ENCODE peak calls at places on chromosomes 11 and 22, in eight cellular contexts. One of them, this sample, is unnamed.

GRCh38 chr11:130636672-130637463 is 188.4 kb downstream of the ADAMTS15 start:
- DNase-seq in NCI-H2081 treated with DMSO at 0.1 percent for 48 hours: no peak
- DNase-seq in IMR-90: peak
- DNase-seq in central memory CD4-positive, alpha-beta T cell: no peak
- DNase-seq in mucosa of descending colon: no peak
- DNase-seq in NCI-H2227 treated with DMSO at 0.1 percent for 48 hours: no peak
- DNase-seq in tibial nerve: no peak
- DNase-seq in mammary epithelial cell: peak
- DNase-seq in this sample: no peak

GRCh38 chr22:38700271-38700788 is 413 bp downstream of the JOSD1 start:
- DNase-seq in NCI-H2081 treated with DMSO at 0.1 percent for 48 hours: no peak
- DNase-seq in IMR-90: no peak
- DNase-seq in central memory CD4-positive, alpha-beta T cell: no peak
- DNase-seq in mucosa of descending colon: no peak
- DNase-seq in NCI-H2227 treated with DMSO at 0.1 percent for 48 hours: no peak
- DNase-seq in tibial nerve: peak
- DNase-seq in mammary epithelial cell: peak
- DNase-seq in this sample: no peak

GRCh38 chr11:112967082-112967481 is 5.9 kb downstream of the NCAM1 start:
- DNase-seq in NCI-H2081 treated with DMSO at 0.1 percent for 48 hours: no peak
- DNase-seq in IMR-90: no peak
- DNase-seq in central memory CD4-positive, alpha-beta T cell: no peak
- DNase-seq in mucosa of descending colon: no peak
- DNase-seq in NCI-H2227 treated with DMSO at 0.1 percent for 48 hours: no peak
- DNase-seq in tibial nerve: no peak
- DNase-seq in mammary epithelial cell: no peak
- DNase-seq in this sample: no peak

GRCh38 chr11:91248199-91248807 is 976.3 kb upstream of the FAT3 start:
- DNase-seq in NCI-H2081 treated with DMSO at 0.1 percent for 48 hours: no peak
- DNase-seq in IMR-90: peak
- DNase-seq in central memory CD4-positive, alpha-beta T cell: no peak
- DNase-seq in mucosa of descending colon: no peak
- DNase-seq in NCI-H2227 treated with DMSO at 0.1 percent for 48 hours: peak
- DNase-seq in tibial nerve: no peak
- DNase-seq in mammary epithelial cell: peak
- DNase-seq in this sample: no peak

GRCh38 chr11:19777342-19778102 is 64.9 kb downstream of the NAV2 start:
- DNase-seq in NCI-H2081 treated with DMSO at 0.1 percent for 48 hours: no peak
- DNase-seq in IMR-90: peak
- DNase-seq in central memory CD4-positive, alpha-beta T cell: no peak
- DNase-seq in mucosa of descending colon: peak
- DNase-seq in NCI-H2227 treated with DMSO at 0.1 percent for 48 hours: no peak
- DNase-seq in tibial nerve: no peak
- DNase-seq in mammary epithelial cell: peak
- DNase-seq in this sample: no peak

GRCh38 chr11:69831985-69832384 is 12.8 kb upstream of the FGF3 start:
- DNase-seq in NCI-H2081 treated with DMSO at 0.1 percent for 48 hours: no peak
- DNase-seq in IMR-90: no peak
- DNase-seq in central memory CD4-positive, alpha-beta T cell: no peak
- DNase-seq in mucosa of descending colon: no peak
- DNase-seq in NCI-H2227 treated with DMSO at 0.1 percent for 48 hours: no peak
- DNase-seq in tibial nerve: no peak
- DNase-seq in mammary epithelial cell: no peak
- DNase-seq in this sample: peak

GRCh38 chr22:22855617-22856308 is 31.9 kb upstream of the IGLL5 start:
- DNase-seq in NCI-H2081 treated with DMSO at 0.1 percent for 48 hours: no peak
- DNase-seq in IMR-90: no peak
- DNase-seq in central memory CD4-positive, alpha-beta T cell: no peak
- DNase-seq in mucosa of descending colon: no peak
- DNase-seq in NCI-H2227 treated with DMSO at 0.1 percent for 48 hours: no peak
- DNase-seq in tibial nerve: no peak
- DNase-seq in mammary epithelial cell: no peak
- DNase-seq in this sample: no peak

GRCh38 chr11:66082936-66083698 is 13.0 kb downstream of the PACS1 start:
- DNase-seq in NCI-H2081 treated with DMSO at 0.1 percent for 48 hours: no peak
- DNase-seq in IMR-90: no peak
- DNase-seq in central memory CD4-positive, alpha-beta T cell: no peak
- DNase-seq in mucosa of descending colon: no peak
- DNase-seq in NCI-H2227 treated with DMSO at 0.1 percent for 48 hours: peak
- DNase-seq in tibial nerve: no peak
- DNase-seq in mammary epithelial cell: no peak
- DNase-seq in this sample: no peak

GRCh38 chr11:77152846-77153245 is 24.8 kb downstream of the MYO7A start:
- DNase-seq in NCI-H2081 treated with DMSO at 0.1 percent for 48 hours: no peak
- DNase-seq in IMR-90: peak
- DNase-seq in central memory CD4-positive, alpha-beta T cell: no peak
- DNase-seq in mucosa of descending colon: no peak
- DNase-seq in NCI-H2227 treated with DMSO at 0.1 percent for 48 hours: no peak
- DNase-seq in tibial nerve: no peak
- DNase-seq in mammary epithelial cell: no peak
- DNase-seq in this sample: no peak

GRCh38 chr11:123640677-123641494 is 13.5 kb downstream of the SCN3B start:
- DNase-seq in NCI-H2081 treated with DMSO at 0.1 percent for 48 hours: no peak
- DNase-seq in IMR-90: peak
- DNase-seq in central memory CD4-positive, alpha-beta T cell: peak
- DNase-seq in mucosa of descending colon: no peak
- DNase-seq in NCI-H2227 treated with DMSO at 0.1 percent for 48 hours: peak
- DNase-seq in tibial nerve: no peak
- DNase-seq in mammary epithelial cell: peak
- DNase-seq in this sample: peak

GRCh38 chr22:41931701-41932269 is 5.2 kb upstream of the TNFRSF13C start:
- DNase-seq in NCI-H2081 treated with DMSO at 0.1 percent for 48 hours: no peak
- DNase-seq in IMR-90: no peak
- DNase-seq in central memory CD4-positive, alpha-beta T cell: no peak
- DNase-seq in mucosa of descending colon: no peak
- DNase-seq in NCI-H2227 treated with DMSO at 0.1 percent for 48 hours: no peak
- DNase-seq in tibial nerve: no peak
- DNase-seq in mammary epithelial cell: no peak
- DNase-seq in this sample: no peak

GRCh38 chr22:38490915-38491314 is 15.2 kb downstream of the DDX17 start:
- DNase-seq in NCI-H2081 treated with DMSO at 0.1 percent for 48 hours: no peak
- DNase-seq in IMR-90: peak
- DNase-seq in central memory CD4-positive, alpha-beta T cell: no peak
- DNase-seq in mucosa of descending colon: no peak
- DNase-seq in NCI-H2227 treated with DMSO at 0.1 percent for 48 hours: no peak
- DNase-seq in tibial nerve: peak
- DNase-seq in mammary epithelial cell: no peak
- DNase-seq in this sample: no peak

GRCh38 chr11:64206457-64207246 is at the start of gene FERMT3:
- DNase-seq in NCI-H2081 treated with DMSO at 0.1 percent for 48 hours: no peak
- DNase-seq in IMR-90: no peak
- DNase-seq in central memory CD4-positive, alpha-beta T cell: peak
- DNase-seq in mucosa of descending colon: peak
- DNase-seq in NCI-H2227 treated with DMSO at 0.1 percent for 48 hours: no peak
- DNase-seq in tibial nerve: no peak
- DNase-seq in mammary epithelial cell: no peak
- DNase-seq in this sample: no peak

GRCh38 chr11:93895106-93895862 is 44.9 kb upstream of the VSTM5 start:
- DNase-seq in NCI-H2081 treated with DMSO at 0.1 percent for 48 hours: no peak
- DNase-seq in IMR-90: peak
- DNase-seq in central memory CD4-positive, alpha-beta T cell: peak
- DNase-seq in mucosa of descending colon: no peak
- DNase-seq in NCI-H2227 treated with DMSO at 0.1 percent for 48 hours: peak
- DNase-seq in tibial nerve: no peak
- DNase-seq in mammary epithelial cell: peak
- DNase-seq in this sample: no peak

GRCh38 chr22:27990879-27991278 is 71.8 kb upstream of the PITPNB start:
- DNase-seq in NCI-H2081 treated with DMSO at 0.1 percent for 48 hours: no peak
- DNase-seq in IMR-90: peak
- DNase-seq in central memory CD4-positive, alpha-beta T cell: no peak
- DNase-seq in mucosa of descending colon: no peak
- DNase-seq in NCI-H2227 treated with DMSO at 0.1 percent for 48 hours: no peak
- DNase-seq in tibial nerve: peak
- DNase-seq in mammary epithelial cell: no peak
- DNase-seq in this sample: peak

GRCh38 chr11:115521874-115522273 is 17.7 kb upstream of the CADM1 start:
- DNase-seq in NCI-H2081 treated with DMSO at 0.1 percent for 48 hours: no peak
- DNase-seq in IMR-90: no peak
- DNase-seq in central memory CD4-positive, alpha-beta T cell: no peak
- DNase-seq in mucosa of descending colon: no peak
- DNase-seq in NCI-H2227 treated with DMSO at 0.1 percent for 48 hours: no peak
- DNase-seq in tibial nerve: no peak
- DNase-seq in mammary epithelial cell: no peak
- DNase-seq in this sample: no peak

GRCh38 chr22:36940676-36941075 is 27.2 kb downstream of the CSF2RB start:
- DNase-seq in NCI-H2081 treated with DMSO at 0.1 percent for 48 hours: no peak
- DNase-seq in IMR-90: no peak
- DNase-seq in central memory CD4-positive, alpha-beta T cell: no peak
- DNase-seq in mucosa of descending colon: no peak
- DNase-seq in NCI-H2227 treated with DMSO at 0.1 percent for 48 hours: no peak
- DNase-seq in tibial nerve: no peak
- DNase-seq in mammary epithelial cell: no peak
- DNase-seq in this sample: peak

GRCh38 chr11:131666617-131667016 is 296.2 kb downstream of the NTM start:
- DNase-seq in NCI-H2081 treated with DMSO at 0.1 percent for 48 hours: no peak
- DNase-seq in IMR-90: peak
- DNase-seq in central memory CD4-positive, alpha-beta T cell: no peak
- DNase-seq in mucosa of descending colon: no peak
- DNase-seq in NCI-H2227 treated with DMSO at 0.1 percent for 48 hours: no peak
- DNase-seq in tibial nerve: no peak
- DNase-seq in mammary epithelial cell: no peak
- DNase-seq in this sample: no peak

GRCh38 chr22:19875531-19876313 is 21.0 kb upstream of the GNB1L start:
- DNase-seq in NCI-H2081 treated with DMSO at 0.1 percent for 48 hours: no peak
- DNase-seq in IMR-90: no peak
- DNase-seq in central memory CD4-positive, alpha-beta T cell: no peak
- DNase-seq in mucosa of descending colon: peak
- DNase-seq in NCI-H2227 treated with DMSO at 0.1 percent for 48 hours: no peak
- DNase-seq in tibial nerve: peak
- DNase-seq in mammary epithelial cell: no peak
- DNase-seq in this sample: no peak

GRCh38 chr11:65492637-65493366 is 6.0 kb upstream of the MALAT1 start:
- DNase-seq in NCI-H2081 treated with DMSO at 0.1 percent for 48 hours: no peak
- DNase-seq in IMR-90: peak
- DNase-seq in central memory CD4-positive, alpha-beta T cell: no peak
- DNase-seq in mucosa of descending colon: peak
- DNase-seq in NCI-H2227 treated with DMSO at 0.1 percent for 48 hours: peak
- DNase-seq in tibial nerve: peak
- DNase-seq in mammary epithelial cell: peak
- DNase-seq in this sample: no peak

GRCh38 chr11:68582416-68583046 is 101.8 kb upstream of the GAL start:
- DNase-seq in NCI-H2081 treated with DMSO at 0.1 percent for 48 hours: no peak
- DNase-seq in IMR-90: no peak
- DNase-seq in central memory CD4-positive, alpha-beta T cell: no peak
- DNase-seq in mucosa of descending colon: no peak
- DNase-seq in NCI-H2227 treated with DMSO at 0.1 percent for 48 hours: no peak
- DNase-seq in tibial nerve: no peak
- DNase-seq in mammary epithelial cell: peak
- DNase-seq in this sample: no peak

GRCh38 chr11:70476669-70477068 is 78.3 kb downstream of the CTTN start:
- DNase-seq in NCI-H2081 treated with DMSO at 0.1 percent for 48 hours: no peak
- DNase-seq in IMR-90: peak
- DNase-seq in central memory CD4-positive, alpha-beta T cell: no peak
- DNase-seq in mucosa of descending colon: no peak
- DNase-seq in NCI-H2227 treated with DMSO at 0.1 percent for 48 hours: no peak
- DNase-seq in tibial nerve: no peak
- DNase-seq in mammary epithelial cell: no peak
- DNase-seq in this sample: no peak

GRCh38 chr22:23608583-23608982 is 23.5 kb downstream of the DRICH1 start:
- DNase-seq in NCI-H2081 treated with DMSO at 0.1 percent for 48 hours: no peak
- DNase-seq in IMR-90: peak
- DNase-seq in central memory CD4-positive, alpha-beta T cell: no peak
- DNase-seq in mucosa of descending colon: no peak
- DNase-seq in NCI-H2227 treated with DMSO at 0.1 percent for 48 hours: no peak
- DNase-seq in tibial nerve: no peak
- DNase-seq in mammary epithelial cell: no peak
- DNase-seq in this sample: peak

GRCh38 chr11:3169235-3169951 is 4.3 kb upstream of the OSBPL5 start:
- DNase-seq in NCI-H2081 treated with DMSO at 0.1 percent for 48 hours: no peak
- DNase-seq in IMR-90: peak
- DNase-seq in central memory CD4-positive, alpha-beta T cell: no peak
- DNase-seq in mucosa of descending colon: no peak
- DNase-seq in NCI-H2227 treated with DMSO at 0.1 percent for 48 hours: no peak
- DNase-seq in tibial nerve: no peak
- DNase-seq in mammary epithelial cell: peak
- DNase-seq in this sample: peak

GRCh38 chr11:118526688-118527087 is 586 bp upstream of the TTC36 start:
- DNase-seq in NCI-H2081 treated with DMSO at 0.1 percent for 48 hours: no peak
- DNase-seq in IMR-90: no peak
- DNase-seq in central memory CD4-positive, alpha-beta T cell: no peak
- DNase-seq in mucosa of descending colon: no peak
- DNase-seq in NCI-H2227 treated with DMSO at 0.1 percent for 48 hours: no peak
- DNase-seq in tibial nerve: no peak
- DNase-seq in mammary epithelial cell: no peak
- DNase-seq in this sample: no peak